ENCODE peak calls at places on chromosomes 6 and 20, in four cellular contexts. One of them, this sample, is unnamed.

GRCh38 chr6:67285770-67286495 is 1349.1 kb upstream of the ADGRB3 start:
- DNase-seq in Peyer's patch: no peak
- DNase-seq in cardiac muscle cell: no peak
- DNase-seq in endodermal cell: no peak
- DNase-seq in this sample: no peak

GRCh38 chr6:22413681-22414305 is 117.0 kb upstream of the PRL start:
- DNase-seq in Peyer's patch: no peak
- DNase-seq in cardiac muscle cell: peak
- DNase-seq in endodermal cell: no peak
- DNase-seq in this sample: no peak

GRCh38 chr6:1986454-1987243 is 258.8 kb downstream of the GMDS start:
- DNase-seq in Peyer's patch: no peak
- DNase-seq in cardiac muscle cell: peak
- DNase-seq in endodermal cell: no peak
- DNase-seq in this sample: no peak

GRCh38 chr6:166307981-166308768 is at the start of gene PRR18:
- DNase-seq in Peyer's patch: no peak
- DNase-seq in cardiac muscle cell: no peak
- DNase-seq in endodermal cell: peak
- DNase-seq in this sample: no peak

GRCh38 chr6:165219629-165220028 is 89.8 kb downstream of the C6orf118 start:
- DNase-seq in Peyer's patch: no peak
- DNase-seq in cardiac muscle cell: no peak
- DNase-seq in endodermal cell: no peak
- DNase-seq in this sample: no peak

GRCh38 chr20:49821850-49822249 is 9.2 kb downstream of the SLC9A8 start:
- DNase-seq in Peyer's patch: no peak
- DNase-seq in cardiac muscle cell: peak
- DNase-seq in endodermal cell: no peak
- DNase-seq in this sample: peak

GRCh38 chr6:162119349-162119748 is 608.2 kb downstream of the PRKN start:
- DNase-seq in Peyer's patch: no peak
- DNase-seq in cardiac muscle cell: peak
- DNase-seq in endodermal cell: peak
- DNase-seq in this sample: no peak

GRCh38 chr20:49833483-49833882 is 20.9 kb downstream of the SLC9A8 start:
- DNase-seq in Peyer's patch: no peak
- DNase-seq in cardiac muscle cell: no peak
- DNase-seq in endodermal cell: no peak
- DNase-seq in this sample: no peak

GRCh38 chr6:168960557-168960956 is 293.1 kb downstream of the THBS2 start:
- DNase-seq in Peyer's patch: no peak
- DNase-seq in cardiac muscle cell: no peak
- DNase-seq in endodermal cell: no peak
- DNase-seq in this sample: no peak

GRCh38 chr6:136788069-136788902 is 4.0 kb downstream of the MAP3K5 start:
- DNase-seq in Peyer's patch: no peak
- DNase-seq in cardiac muscle cell: peak
- DNase-seq in endodermal cell: no peak
- DNase-seq in this sample: no peak

GRCh38 chr20:20459726-20460125 is 91.8 kb downstream of the INSM1 start:
- DNase-seq in Peyer's patch: no peak
- DNase-seq in cardiac muscle cell: no peak
- DNase-seq in endodermal cell: no peak
- DNase-seq in this sample: no peak

GRCh38 chr20:726160-726559 is 42.1 kb downstream of the SLC52A3 start:
- DNase-seq in Peyer's patch: no peak
- DNase-seq in cardiac muscle cell: no peak
- DNase-seq in endodermal cell: no peak
- DNase-seq in this sample: no peak

GRCh38 chr6:110537208-110538123 is 61.1 kb upstream of the SLC22A16 start:
- DNase-seq in Peyer's patch: no peak
- DNase-seq in cardiac muscle cell: peak
- DNase-seq in endodermal cell: no peak
- DNase-seq in this sample: peak

GRCh38 chr20:8155229-8155628 is 23.2 kb downstream of the PLCB1 start:
- DNase-seq in Peyer's patch: no peak
- DNase-seq in cardiac muscle cell: no peak
- DNase-seq in endodermal cell: no peak
- DNase-seq in this sample: no peak

GRCh38 chr6:121856296-121856695 is 420.9 kb downstream of the GJA1 start:
- DNase-seq in Peyer's patch: no peak
- DNase-seq in cardiac muscle cell: peak
- DNase-seq in endodermal cell: no peak
- DNase-seq in this sample: no peak

GRCh38 chr6:45293306-45293705 is 34.8 kb upstream of the RUNX2 start:
- DNase-seq in Peyer's patch: no peak
- DNase-seq in cardiac muscle cell: no peak
- DNase-seq in endodermal cell: no peak
- DNase-seq in this sample: no peak

GRCh38 chr6:161498359-161498758 is 224.5 kb upstream of the AGPAT4 start:
- DNase-seq in Peyer's patch: no peak
- DNase-seq in cardiac muscle cell: peak
- DNase-seq in endodermal cell: peak
- DNase-seq in this sample: peak

GRCh38 chr6:54094837-54095236 is 16.4 kb upstream of the MLIP start:
- DNase-seq in Peyer's patch: no peak
- DNase-seq in cardiac muscle cell: no peak
- DNase-seq in endodermal cell: no peak
- DNase-seq in this sample: no peak

GRCh38 chr6:7188492-7188891 is 80.7 kb downstream of the RREB1 start:
- DNase-seq in Peyer's patch: no peak
- DNase-seq in cardiac muscle cell: no peak
- DNase-seq in endodermal cell: no peak
- DNase-seq in this sample: no peak

GRCh38 chr20:56343861-56344381 is 14.9 kb upstream of the FAM210B start:
- DNase-seq in Peyer's patch: no peak
- DNase-seq in cardiac muscle cell: peak
- DNase-seq in endodermal cell: peak
- DNase-seq in this sample: no peak

GRCh38 chr20:36462440-36463211 is 78.7 kb upstream of the MYL9 start:
- DNase-seq in Peyer's patch: peak
- DNase-seq in cardiac muscle cell: peak
- DNase-seq in endodermal cell: peak
- DNase-seq in this sample: no peak

GRCh38 chr20:41142241-41142640 is 4.9 kb downstream of the PLCG1 start:
- DNase-seq in Peyer's patch: no peak
- DNase-seq in cardiac muscle cell: no peak
- DNase-seq in endodermal cell: no peak
- DNase-seq in this sample: no peak

GRCh38 chr20:45496166-45496565 is 19.3 kb downstream of the SPINT3 start:
- DNase-seq in Peyer's patch: no peak
- DNase-seq in cardiac muscle cell: no peak
- DNase-seq in endodermal cell: no peak
- DNase-seq in this sample: no peak

GRCh38 chr20:63150911-63151531 is 64.9 kb downstream of the YTHDF1 start:
- DNase-seq in Peyer's patch: no peak
- DNase-seq in cardiac muscle cell: no peak
- DNase-seq in endodermal cell: no peak
- DNase-seq in this sample: no peak

GRCh38 chr6:42618105-42618504 is 54.3 kb downstream of the UBR2 start:
- DNase-seq in Peyer's patch: no peak
- DNase-seq in cardiac muscle cell: no peak
- DNase-seq in endodermal cell: no peak
- DNase-seq in this sample: no peak

GRCh38 chr20:48326868-48327267 is 500.9 kb downstream of the PREX1 start:
- DNase-seq in Peyer's patch: no peak
- DNase-seq in cardiac muscle cell: no peak
- DNase-seq in endodermal cell: no peak
- DNase-seq in this sample: no peak

GRCh38 chr20:60970601-60971000 is 281.5 kb upstream of the CDH4 start:
- DNase-seq in Peyer's patch: no peak
- DNase-seq in cardiac muscle cell: no peak
- DNase-seq in endodermal cell: peak
- DNase-seq in this sample: no peak

DNA sequence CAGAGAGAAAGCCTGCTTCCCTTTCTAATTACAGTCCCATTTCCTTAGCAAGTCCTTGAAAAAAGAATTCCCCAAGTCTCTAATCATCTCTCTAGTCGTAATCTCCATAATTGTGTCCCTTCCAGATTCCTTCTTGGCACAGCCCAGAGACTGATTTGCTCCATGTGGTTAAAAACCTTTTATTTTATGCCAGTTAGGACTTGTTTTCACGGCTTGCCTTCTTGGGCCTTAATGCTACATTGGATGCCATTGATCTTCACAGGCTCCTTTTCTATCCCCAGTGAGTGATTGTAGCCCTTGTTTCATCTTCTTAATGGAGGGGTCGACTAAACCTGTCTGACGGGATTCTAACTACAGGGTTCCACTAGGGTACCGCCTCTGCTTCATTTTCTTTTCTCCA is 650.6 kb upstream of the ARID1B start:
- DNase-seq in Peyer's patch: no peak
- DNase-seq in cardiac muscle cell: no peak
- DNase-seq in endodermal cell: no peak
- DNase-seq in this sample: no peak
- TF ChIP-seq CTCF in Peyer's patch: no peak
- TF ChIP-seq CTCF in cardiac muscle cell: no peak
- TF ChIP-seq CTCF in endodermal cell: no peak
- TF ChIP-seq CTCF in this sample: no peak

GRCh38 chr6:24908555-24908954 is 27.2 kb downstream of the RIPOR2 start:
- DNase-seq in Peyer's patch: no peak
- DNase-seq in cardiac muscle cell: no peak
- DNase-seq in endodermal cell: no peak
- DNase-seq in this sample: no peak
- H3K4me3 ChIP-seq in Peyer's patch: no peak
- H3K4me3 ChIP-seq in cardiac muscle cell: no peak
- H3K4me3 ChIP-seq in endodermal cell: no peak
- H3K4me3 ChIP-seq in this sample: peak

DNA sequence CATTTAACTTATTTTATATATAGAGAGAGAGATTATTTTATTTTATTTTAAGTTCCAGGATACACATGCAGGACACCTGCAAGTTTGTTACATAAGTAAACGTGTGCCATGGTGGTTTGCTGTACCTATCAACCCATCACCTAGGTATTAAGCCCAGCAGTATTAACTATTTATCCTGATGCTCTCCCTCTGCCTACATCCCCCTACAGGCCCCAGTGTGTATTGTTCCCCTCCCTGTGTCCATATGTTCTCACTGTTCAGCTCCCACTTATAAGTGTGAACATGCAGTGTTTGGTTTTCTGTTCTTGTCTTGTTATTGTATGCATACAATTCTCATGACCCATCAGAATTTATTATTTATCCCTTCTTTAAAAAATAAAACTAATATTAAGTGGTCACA is 34.6 kb downstream of the FKBP1C start:
- DNase-seq in Peyer's patch: no peak
- DNase-seq in cardiac muscle cell: no peak
- DNase-seq in endodermal cell: peak
- DNase-seq in this sample: no peak
- TF ChIP-seq CTCF in Peyer's patch: no peak
- TF ChIP-seq CTCF in cardiac muscle cell: no peak
- TF ChIP-seq CTCF in endodermal cell: peak
- TF ChIP-seq CTCF in this sample: peak

DNA sequence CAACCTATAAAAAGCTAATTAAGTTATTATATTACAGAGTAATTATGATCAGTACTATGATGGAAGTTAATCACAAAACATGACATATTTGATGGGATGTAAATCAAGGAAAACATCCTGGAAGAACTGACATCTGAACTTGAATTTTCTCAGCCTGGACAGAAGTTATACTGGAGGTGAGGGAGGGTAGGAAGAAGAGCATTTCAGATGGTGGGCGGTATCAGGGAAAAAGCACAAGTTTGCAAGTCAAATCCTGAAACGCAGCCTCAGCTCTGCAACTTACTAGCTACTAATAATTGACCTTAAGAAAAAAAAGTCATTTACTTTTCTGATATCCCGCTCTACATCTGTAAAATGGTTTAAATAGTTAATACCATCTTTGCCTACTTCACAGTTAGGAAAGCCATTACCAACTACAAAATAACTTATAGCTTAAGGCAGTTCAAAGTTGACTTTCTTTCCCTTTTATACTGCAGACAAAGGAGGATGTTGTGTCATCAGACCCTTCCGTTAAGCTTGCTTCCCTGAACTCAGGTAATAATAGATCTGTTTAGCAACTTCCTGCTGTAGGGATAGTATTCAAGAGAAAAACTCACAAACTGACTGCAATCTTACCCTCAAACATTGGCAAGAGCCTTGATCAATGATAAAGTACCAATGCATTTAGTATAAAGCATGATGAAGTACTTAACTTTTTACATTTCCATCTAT is 21.0 kb downstream of the NOL7 start:
- DNase-seq in Peyer's patch: no peak
- DNase-seq in cardiac muscle cell: no peak
- DNase-seq in endodermal cell: no peak
- DNase-seq in this sample: no peak
- H3K4me3 ChIP-seq in Peyer's patch: no peak
- H3K4me3 ChIP-seq in cardiac muscle cell: no peak
- H3K4me3 ChIP-seq in endodermal cell: no peak
- H3K4me3 ChIP-seq in this sample: no peak

GRCh38 chr20:33188421-33188820 is 20.5 kb downstream of the BPIFA2 start:
- DNase-seq in Peyer's patch: no peak
- DNase-seq in cardiac muscle cell: no peak
- DNase-seq in endodermal cell: no peak
- DNase-seq in this sample: no peak

GRCh38 chr20:33183292-33183691 is 15.3 kb downstream of the BPIFA2 start:
- DNase-seq in Peyer's patch: no peak
- DNase-seq in cardiac muscle cell: no peak
- DNase-seq in endodermal cell: no peak
- DNase-seq in this sample: no peak

GRCh38 chr20:33191484-33191883 is 23.5 kb downstream of the BPIFA2 start:
- DNase-seq in Peyer's patch: no peak
- DNase-seq in cardiac muscle cell: no peak
- DNase-seq in endodermal cell: no peak
- DNase-seq in this sample: no peak

GRCh38 chr20:33191955-33192354 is 24.0 kb downstream of the BPIFA2 start:
- DNase-seq in Peyer's patch: no peak
- DNase-seq in cardiac muscle cell: no peak
- DNase-seq in endodermal cell: no peak
- DNase-seq in this sample: no peak

GRCh38 chr20:33187491-33187890 is 19.5 kb downstream of the BPIFA2 start:
- DNase-seq in Peyer's patch: no peak
- DNase-seq in cardiac muscle cell: no peak
- DNase-seq in endodermal cell: no peak
- DNase-seq in this sample: no peak
- TF ChIP-seq CTCF in Peyer's patch: no peak
- TF ChIP-seq CTCF in cardiac muscle cell: no peak
- TF ChIP-seq CTCF in endodermal cell: no peak
- TF ChIP-seq CTCF in this sample: no peak

DNA sequence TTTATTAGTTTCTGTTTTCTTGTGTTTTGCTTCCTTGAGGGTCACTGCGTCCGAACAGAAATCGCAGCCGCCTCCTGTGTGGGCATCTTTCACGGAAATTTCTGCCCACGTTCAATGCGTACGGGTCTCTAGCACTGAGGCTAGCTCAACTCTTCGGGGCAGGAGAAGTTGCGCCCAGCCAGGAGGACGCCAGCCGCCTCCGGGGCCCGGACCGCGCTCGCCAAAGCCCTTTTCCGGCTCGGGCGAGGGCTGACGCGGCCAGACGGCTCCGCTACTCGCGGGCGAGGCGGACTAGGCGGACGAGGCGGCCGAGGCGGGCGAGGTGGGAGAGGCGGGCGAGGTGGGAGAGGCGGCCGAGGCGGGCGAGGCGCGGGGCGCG is 845 bp downstream of the TFAP2B start:
- DNase-seq in Peyer's patch: no peak
- DNase-seq in cardiac muscle cell: peak
- DNase-seq in endodermal cell: no peak
- DNase-seq in this sample: no peak
- H3K4me3 ChIP-seq in Peyer's patch: peak
- H3K4me3 ChIP-seq in cardiac muscle cell: no peak
- H3K4me3 ChIP-seq in endodermal cell: no peak
- H3K4me3 ChIP-seq in this sample: no peak

GRCh38 chr20:58822175-58822574 is 28.5 kb downstream of the GNAS-AS1 start:
- DNase-seq in Peyer's patch: no peak
- DNase-seq in cardiac muscle cell: no peak
- DNase-seq in endodermal cell: no peak
- DNase-seq in this sample: no peak
- TF ChIP-seq CTCF in Peyer's patch: no peak
- TF ChIP-seq CTCF in cardiac muscle cell: no peak
- TF ChIP-seq CTCF in endodermal cell: peak
- TF ChIP-seq CTCF in this sample: no peak

This sample was measured in HFF-Myc.